ENCODE peak calls at places on chromosomes 11 and 22, in seven cellular contexts. Y, C, J, V, L, Q and O are unnamed samples. For H3K4me1, the result is how much of the 10 kb centered on the place peaks cover.

GRCh38 chr22:38638734-38639133 is 17.5 kb downstream of the FAM227A start:
- DNase-seq in Y (no peak), C (no peak), J (no peak), V (no peak), L (peak), Q (no peak), O (no peak)

GRCh38 chr11:116721983-116722382 is 50.8 kb downstream of the BUD13 start:
- DNase-seq in Y (no peak), C (no peak), J (no peak), V (no peak), L (no peak), Q (no peak), O (no peak)

GRCh38 chr11:60625262-60625661 is 74.2 kb upstream of the MS4A8 start:
- DNase-seq in Y (peak), C (no peak), J (no peak), V (no peak), L (peak), Q (peak), O (no peak)

GRCh38 chr11:112961751-112962747 is 829 bp downstream of the NCAM1 start:
- DNase-seq in Y (peak), C (peak), J (peak), V (no peak), L (no peak), Q (peak), O (no peak)

GRCh38 chr11:67452141-67452952 is at the start of gene GPR152:
- DNase-seq in Y (no peak), C (peak), J (peak), V (no peak), L (no peak), Q (peak), O (no peak)

GRCh38 chr11:124746621-124747243 is 5.3 kb downstream of the VSIG2 start:
- DNase-seq in Y (peak), C (peak), J (peak), V (no peak), L (peak), Q (peak), O (no peak)

GRCh38 chr11:34653851-34654490 is 33.1 kb downstream of the EHF start:
- DNase-seq in Y (no peak), C (peak), J (peak), V (no peak), L (peak), Q (peak), O (no peak)

GRCh38 chr11:134142536-134142935 is 73.7 kb downstream of the JAM3 start:
- DNase-seq in Y (no peak), C (no peak), J (no peak), V (no peak), L (peak), Q (no peak), O (no peak)

GRCh38 chr22:36279219-36279666 is 26.3 kb downstream of the APOL1 start:
- DNase-seq in Y (no peak), C (no peak), J (no peak), V (no peak), L (no peak), Q (no peak), O (no peak)

GRCh38 chr11:30635401-30635989 is 49.3 kb upstream of the MPPED2 start:
- DNase-seq in Y (peak), C (no peak), J (no peak), V (no peak), L (peak), Q (no peak), O (no peak)

DNA sequence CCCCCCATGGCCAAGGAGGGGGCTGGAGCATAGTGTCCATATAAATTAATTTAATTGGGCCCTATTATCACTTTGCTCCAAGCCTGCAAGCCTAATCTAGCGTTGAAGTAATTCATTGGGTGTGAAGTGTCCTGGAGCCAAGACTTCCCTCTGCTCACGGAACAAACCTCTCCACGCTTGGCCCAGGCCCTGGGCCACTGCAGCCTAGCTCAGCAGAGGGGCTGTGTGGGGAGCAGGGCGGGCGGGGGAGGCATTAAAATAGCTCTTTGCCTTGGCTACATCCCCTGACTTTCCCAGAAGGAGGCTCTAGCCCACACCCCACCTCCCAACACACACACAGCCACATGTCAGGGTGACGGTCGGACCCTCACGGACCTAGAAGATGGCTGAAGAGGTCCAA is 73.5 kb downstream of the THAP12 start:
- DNase-seq in Y (no peak), C (peak), J (no peak), V (no peak), L (no peak), Q (no peak), O (no peak)
- H3K4me1 ChIP-seq in Y (under half), C (under half), J (under half), V (under half), L (under half), Q (under half), O (under half)

GRCh38 chr11:19923631-19924030 is 211.0 kb downstream of the NAV2 start:
- DNase-seq in Y (no peak), C (peak), J (no peak), V (no peak), L (no peak), Q (no peak), O (no peak)
- H3K4me1 ChIP-seq in Y (under half), C (half or more), J (under half), V (under half), L (under half), Q (under half), O (under half)

GRCh38 chr11:102117472-102118113 is 7.3 kb downstream of the YAP1 start:
- DNase-seq in Y (no peak), C (no peak), J (no peak), V (no peak), L (peak), Q (no peak), O (no peak)
- H3K4me1 ChIP-seq in Y (half or more), C (half or more), J (under half), V (under half), L (under half), Q (half or more), O (half or more)

GRCh38 chr11:62395885-62396778 is 22.7 kb upstream of the SCGB1A1 start:
- DNase-seq in Y (no peak), C (no peak), J (peak), V (no peak), L (no peak), Q (no peak), O (no peak)

GRCh38 chr11:62392944-62393628 is 25.7 kb upstream of the SCGB1A1 start:
- DNase-seq in Y (no peak), C (no peak), J (peak), V (no peak), L (no peak), Q (no peak), O (no peak)

GRCh38 chr11:62392506-62392905 is 26.3 kb upstream of the SCGB1A1 start:
- DNase-seq in Y (no peak), C (no peak), J (no peak), V (no peak), L (no peak), Q (no peak), O (no peak)

GRCh38 chr11:62393735-62394134 is 25.1 kb upstream of the SCGB1A1 start:
- DNase-seq in Y (no peak), C (no peak), J (no peak), V (no peak), L (no peak), Q (no peak), O (no peak)

GRCh38 chr11:62394825-62395538 is 23.9 kb upstream of the SCGB1A1 start:
- DNase-seq in Y (peak), C (peak), J (peak), V (peak), L (peak), Q (peak), O (no peak)
- H3K4me1 ChIP-seq in Y (under half), C (under half), J (under half), V (under half), L (under half), Q (under half), O (half or more)

GRCh38 chr22:49973018-49973965 is 12.7 kb downstream of the PIM3 start:
- DNase-seq in Y (no peak), C (no peak), J (no peak), V (no peak), L (peak), Q (no peak), O (peak)
- H3K4me1 ChIP-seq in Y (under half), C (under half), J (under half), V (under half), L (under half), Q (under half), O (under half)

GRCh38 chr11:61969391-61969758 is 1.9 kb upstream of the FTH1 start:
- DNase-seq in Y (no peak), C (no peak), J (no peak), V (no peak), L (no peak), Q (no peak), O (no peak)
- H3K4me1 ChIP-seq in Y (under half), C (half or more), J (half or more), V (half or more), L (under half), Q (half or more), O (half or more)

DNA sequence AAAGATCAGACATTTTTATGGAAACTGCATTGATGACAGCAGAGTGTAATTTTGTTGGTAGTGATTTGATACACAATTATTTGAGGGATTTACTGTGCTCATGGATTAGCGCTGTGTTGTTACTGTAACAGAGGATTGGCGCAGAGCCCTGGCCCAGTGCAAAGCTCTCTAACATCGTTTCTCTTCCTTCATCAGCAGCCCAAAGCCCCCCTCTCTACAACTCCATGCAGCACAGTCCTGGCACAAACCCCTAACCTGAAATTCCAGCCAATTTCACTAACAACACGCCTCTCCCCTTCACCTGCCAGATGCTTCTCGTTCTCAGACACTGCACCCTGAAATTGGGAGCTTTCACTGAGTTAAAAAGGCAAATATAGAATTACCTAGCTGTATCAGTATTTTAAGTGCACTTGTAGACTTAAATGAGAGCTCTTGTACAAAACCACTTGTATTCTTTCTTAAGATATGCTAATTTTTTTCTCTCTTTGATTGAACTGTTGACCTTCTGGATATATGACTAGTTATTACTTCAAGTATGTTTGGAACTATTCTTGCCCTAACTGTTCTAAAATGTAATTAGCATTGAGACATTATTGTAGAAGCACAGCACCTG is 16.3 kb downstream of the GRAP2 start:
- DNase-seq in Y (no peak), C (no peak), J (no peak), V (no peak), L (no peak), Q (no peak), O (no peak)
- H3K4me1 ChIP-seq in Y (under half), C (under half), J (under half), V (under half), L (under half), Q (under half), O (under half)

DNA sequence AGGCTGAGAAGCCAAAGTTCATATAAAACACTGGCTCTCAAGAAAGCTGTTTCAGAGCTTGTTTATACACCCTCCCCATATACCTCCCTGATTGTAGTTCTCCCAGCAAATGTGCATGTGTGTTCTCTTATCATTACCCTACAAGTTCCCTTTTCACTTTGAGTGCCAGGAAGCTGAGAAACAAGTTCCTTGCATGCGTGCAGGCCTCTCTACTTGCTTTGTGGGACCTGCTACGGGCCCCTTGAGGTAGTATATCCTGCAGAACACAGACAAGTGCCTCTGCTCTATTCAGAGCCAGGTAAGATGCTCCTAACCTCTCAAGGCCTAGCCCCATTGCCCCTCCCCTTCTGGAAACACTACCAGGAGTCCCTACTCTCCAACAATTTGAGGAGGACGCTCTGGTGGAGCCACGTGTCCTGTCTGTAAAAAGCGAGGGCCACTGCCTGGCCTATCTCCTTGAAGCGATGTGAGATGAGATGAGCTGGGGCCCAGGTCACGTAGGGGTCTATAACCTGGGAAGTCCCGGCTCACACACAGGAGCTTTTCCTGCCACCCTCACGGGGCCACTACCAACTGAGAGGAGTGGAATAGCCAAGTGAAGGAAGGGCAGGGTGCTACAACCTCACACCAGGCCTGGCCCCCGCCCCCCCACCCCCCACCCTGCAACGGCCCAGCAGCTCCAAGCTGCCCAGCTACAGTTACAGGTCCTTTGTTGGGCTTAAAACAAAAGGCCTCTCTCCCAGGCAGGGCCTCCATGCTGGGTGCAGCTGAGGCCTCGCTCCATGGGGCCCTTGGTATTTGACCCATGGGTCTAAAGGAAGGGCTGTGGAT is 2.6 kb upstream of the ATP5MGL start:
- DNase-seq in Y (no peak), C (peak), J (no peak), V (no peak), L (no peak), Q (no peak), O (no peak)
- H3K4me1 ChIP-seq in Y (under half), C (under half), J (half or more), V (half or more), L (under half), Q (half or more), O (half or more)